ENCODE peak calls at places on chromosomes 4 and X, in nine cellular contexts. N is A549, R is HCT116, E is ovary, Y is tibial nerve, Z is K562, T is spleen, I is IMR-90, V is transverse colon. J is an unnamed sample.

GRCh38 chr4:105280338-105280809 is 133.7 kb downstream of the TET2 start:
- DNase-seq in Y (no peak), Z (no peak), E (no peak), V (no peak), N (no peak), T (no peak), R (no peak), I (peak), J (no peak)

GRCh38 chrX:50747471-50747900 is 66.5 kb downstream of the SHROOM4 start:
- DNase-seq in E (no peak), R (no peak), I (peak), V (no peak), N (peak), T (no peak), Z (peak), Y (no peak), J (no peak)

GRCh38 chrX:129930941-129931410 is 25.0 kb downstream of the UTP14A start:
- DNase-seq in N (no peak), Y (no peak), I (no peak), Z (no peak), R (no peak), V (no peak), E (no peak), T (no peak), J (no peak)

GRCh38 chrX:48761674-48762471 is at the start of gene GLOD5:
- DNase-seq in Y (no peak), Z (peak), I (no peak), V (peak), N (peak), T (no peak), E (peak), R (peak), J (peak)

GRCh38 chr4:136864580-136865185 is 667.6 kb downstream of the PCDH18 start:
- DNase-seq in V (peak), Y (peak), T (no peak), N (peak), E (no peak), Z (peak), I (peak), R (peak), J (peak)

GRCh38 chr4:177308125-177308524 is 1.5 kb upstream of the NEIL3 start:
- DNase-seq in T (no peak), Y (no peak), I (peak), N (peak), V (no peak), R (no peak), E (no peak), Z (no peak), J (peak)

GRCh38 chr4:16196482-16197393 is 29.5 kb downstream of the TAPT1 start:
- DNase-seq in T (no peak), N (peak), Z (no peak), E (no peak), Y (no peak), I (peak), V (no peak), R (peak), J (peak)

GRCh38 chrX:13078739-13079444 is 34.5 kb upstream of the FAM9C start:
- DNase-seq in N (no peak), I (peak), Y (peak), Z (no peak), R (no peak), V (peak), E (peak), T (no peak), J (no peak)

GRCh38 chrX:103704863-103705262 is 5.8 kb upstream of the TMEM31 start:
- DNase-seq in Z (no peak), R (no peak), N (no peak), I (no peak), T (no peak), E (no peak), Y (no peak), V (no peak), J (no peak)

GRCh38 chrX:66020578-66021406 is 19.1 kb downstream of the VSIG4 start:
- DNase-seq in T (no peak), R (no peak), V (no peak), E (no peak), I (no peak), Z (no peak), N (no peak), Y (no peak), J (no peak)

GRCh38 chr4:189202182-189202868 is 738.3 kb upstream of the FRG1 start:
- DNase-seq in T (peak), I (peak), E (peak), Y (peak), V (peak), R (peak), Z (peak), N (peak), J (peak)

GRCh38 chrX:31333181-31333831 is 261.5 kb upstream of the FTHL17 start:
- DNase-seq in Z (no peak), T (no peak), V (no peak), I (peak), Y (no peak), N (no peak), E (no peak), R (no peak), J (no peak)

GRCh38 chrX:19889582-19890342 is 2.4 kb upstream of the SH3KBP1 start:
- DNase-seq in N (peak), E (peak), Z (peak), V (peak), R (peak), T (no peak), I (peak), Y (no peak), J (peak)

GRCh38 chr4:134762053-134762452 is 560.5 kb upstream of the PABPC4L start:
- DNase-seq in I (no peak), T (no peak), E (no peak), Y (no peak), V (no peak), Z (no peak), R (no peak), N (no peak), J (no peak)

GRCh38 chrX:110145305-110145704 is 142.4 kb downstream of the TMEM164 start:
- DNase-seq in V (no peak), Y (no peak), N (no peak), I (no peak), Z (no peak), R (no peak), T (no peak), E (no peak), J (no peak)

GRCh38 chr4:158016511-158016910 is 156.3 kb downstream of the GASK1B start:
- DNase-seq in N (no peak), I (peak), T (no peak), E (peak), R (no peak), Z (no peak), Y (no peak), V (no peak), J (no peak)

GRCh38 chrX:125505207-125505606 is 185.5 kb downstream of the TEX13C start:
- DNase-seq in Y (no peak), T (peak), V (no peak), E (no peak), Z (no peak), R (no peak), N (no peak), I (no peak), J (no peak)

GRCh38 chr4:93199492-93199891 is 629.1 kb upstream of the ATOH1 start:
- DNase-seq in Z (no peak), I (peak), N (peak), Y (no peak), R (peak), V (no peak), T (no peak), E (no peak), J (peak)

GRCh38 chr4:169210516-169211108 is 60.1 kb downstream of the SH3RF1 start:
- DNase-seq in R (no peak), V (no peak), E (no peak), Z (no peak), Y (no peak), I (no peak), T (no peak), N (no peak), J (no peak)

GRCh38 chrX:38987135-38987780 is 186.0 kb downstream of the MID1IP1 start:
- DNase-seq in T (no peak), R (no peak), V (peak), N (no peak), Y (no peak), Z (no peak), E (no peak), I (peak), J (no peak)

GRCh38 chr4:74635074-74635473 is 159.2 kb downstream of the BTC start:
- DNase-seq in T (no peak), R (peak), E (no peak), V (no peak), Z (no peak), I (no peak), Y (no peak), N (no peak), J (no peak)

GRCh38 chrX:10574663-10575062 is 45.7 kb downstream of the MID1 start:
- DNase-seq in Y (no peak), T (no peak), R (no peak), I (no peak), V (no peak), Z (no peak), N (no peak), E (no peak), J (no peak)

GRCh38 chr4:165360041-165360782 is 18.6 kb upstream of the CPE start:
- DNase-seq in Z (no peak), I (no peak), Y (no peak), R (no peak), N (no peak), E (no peak), T (no peak), V (no peak), J (no peak)

DNA sequence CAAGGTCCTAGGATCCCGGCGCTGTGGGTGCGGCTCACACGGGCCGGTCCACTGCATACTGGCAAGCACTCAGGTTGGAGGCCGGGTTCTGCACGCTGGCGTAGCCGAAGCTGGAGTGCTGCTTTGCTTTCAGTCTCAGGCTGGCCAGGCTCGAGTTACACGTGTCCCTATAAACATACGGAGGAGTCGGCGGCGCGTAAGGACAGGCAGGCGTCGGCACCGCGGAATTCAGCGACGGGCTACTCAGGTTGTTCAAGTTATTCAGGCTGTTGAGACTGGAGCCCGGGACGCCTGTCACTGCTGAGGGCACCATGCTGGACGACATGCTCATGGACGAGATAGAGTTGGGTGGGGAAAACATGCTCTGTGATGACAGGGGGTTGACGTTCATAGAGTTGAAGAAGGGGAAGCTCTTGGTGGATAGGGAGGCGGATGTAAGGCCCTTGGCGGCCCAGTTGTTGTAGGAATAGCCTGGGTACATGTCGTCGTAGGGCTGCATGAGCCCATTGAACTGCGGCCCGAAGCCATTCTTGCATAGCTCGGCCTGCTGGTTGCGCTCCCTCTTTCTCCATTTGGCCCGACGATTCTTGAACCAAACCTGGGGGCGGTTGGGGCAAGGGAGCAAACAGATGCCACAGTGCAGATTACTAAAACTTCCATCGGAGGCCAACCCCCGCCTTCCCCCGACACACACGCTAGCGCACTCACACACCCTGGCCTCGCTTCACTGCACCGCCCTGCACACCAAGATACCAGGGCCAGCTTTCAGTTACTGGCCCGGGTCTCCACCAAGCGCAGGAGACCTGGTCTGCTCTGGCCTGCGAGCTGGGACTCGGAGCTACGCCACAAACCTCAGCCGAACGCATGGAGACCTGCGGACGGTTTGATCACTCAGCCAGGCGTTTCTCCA is 4.5 kb downstream of the PITX2 start:
- DNase-seq in V (peak), I (no peak), Y (no peak), Z (no peak), R (no peak), E (no peak), T (no peak), N (no peak), J (no peak)
- TF ChIP-seq POLR2A in V (no peak), I (no peak), Y (no peak), Z (no peak), R (no peak), E (no peak), T (no peak), N (no peak), J (no peak)

GRCh38 chr4:163679189-163679588 is 184.7 kb downstream of the TMA16 start:
- DNase-seq in Y (no peak), E (no peak), Z (no peak), T (no peak), R (no peak), V (no peak), N (peak), I (peak), J (peak)
- TF ChIP-seq CTCF in Y (no peak), E (no peak), Z (no peak), T (no peak), R (peak), V (no peak), N (peak), I (peak), J (no peak)

GRCh38 chrX:153903238-153903980 is 1.1 kb upstream of the AVPR2 start:
- DNase-seq in T (peak), E (peak), Z (no peak), R (no peak), N (no peak), Y (peak), I (no peak), V (no peak), J (no peak)

GRCh38 chrX:153902388-153902787 is 2.1 kb upstream of the AVPR2 start:
- DNase-seq in Z (no peak), T (no peak), V (no peak), N (no peak), E (peak), R (no peak), I (no peak), Y (no peak), J (no peak)

GRCh38 chrX:153901753-153902140 is 2.7 kb upstream of the AVPR2 start:
- DNase-seq in I (no peak), Z (no peak), N (no peak), Y (no peak), V (no peak), E (no peak), R (no peak), T (no peak), J (no peak)

GRCh38 chrX:153897899-153898298 is 6.6 kb upstream of the AVPR2 start:
- DNase-seq in T (no peak), Y (no peak), R (no peak), E (no peak), Z (peak), I (no peak), N (no peak), V (no peak), J (no peak)

GRCh38 chrX:153900806-153901752 is 3.4 kb upstream of the AVPR2 start:
- DNase-seq in N (peak), Y (peak), V (peak), R (no peak), Z (peak), T (peak), E (peak), I (peak), J (peak)
- H3K27ac ChIP-seq in N (peak), Y (no peak), V (peak), R (no peak), Z (no peak), T (no peak), E (no peak), I (peak), J (no peak)

GRCh38 chrX:101657495-101657894 is 2.2 kb downstream of the ARMCX2 start:
- DNase-seq in Z (no peak), I (no peak), N (no peak), T (no peak), R (no peak), Y (no peak), E (no peak), V (no peak), J (no peak)

GRCh38 chrX:101656817-101657216 is 2.8 kb downstream of the ARMCX2 start:
- DNase-seq in Z (no peak), I (no peak), R (no peak), T (peak), Y (no peak), N (no peak), E (no peak), V (no peak), J (no peak)

GRCh38 chrX:101655540-101655939 is 4.1 kb downstream of the ARMCX2 start:
- DNase-seq in T (no peak), Z (no peak), R (no peak), E (no peak), I (no peak), N (no peak), Y (no peak), V (no peak), J (no peak)

GRCh38 chrX:101658661-101659477 is 781 bp downstream of the ARMCX2 start:
- DNase-seq in R (no peak), E (peak), T (peak), N (peak), V (peak), Z (peak), Y (peak), I (peak), J (peak)

GRCh38 chrX:101659601-101660063 is at the start of gene ARMCX2:
- DNase-seq in R (no peak), Y (peak), E (peak), N (no peak), T (peak), V (peak), Z (no peak), I (peak), J (peak)
- TF ChIP-seq POLR2A in R (no peak), Y (peak), E (peak), N (no peak), T (peak), V (peak), Z (no peak), I (peak), J (peak)

DNA sequence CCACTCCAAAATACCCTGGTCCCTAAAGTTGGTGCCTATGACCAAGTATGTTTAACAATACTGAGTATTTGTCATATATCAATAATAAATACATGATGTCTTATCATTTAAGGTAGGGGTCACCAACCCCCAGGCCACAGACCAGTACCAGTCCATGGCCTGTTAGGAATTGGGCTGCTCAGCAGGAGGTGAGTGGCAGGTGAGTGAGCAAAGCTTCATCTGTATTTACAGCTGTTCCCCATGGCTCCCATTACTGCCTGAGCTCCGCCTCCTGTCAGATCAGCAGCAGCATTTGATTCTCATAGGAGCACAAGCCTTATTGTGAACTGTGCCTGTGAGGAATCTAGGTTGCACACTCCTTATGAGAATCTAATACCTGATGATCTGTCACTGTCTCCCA is 126.2 kb downstream of the HNRNPD start:
- DNase-seq in N (no peak), R (no peak), V (no peak), Z (no peak), E (no peak), T (no peak), Y (no peak), I (no peak), J (no peak)
- TF ChIP-seq CTCF in N (no peak), R (no peak), V (no peak), Z (no peak), E (no peak), T (no peak), Y (no peak), I (no peak), J (no peak)

GRCh38 chr4:42637861-42638260 is 19.0 kb downstream of the ATP8A1 start:
- DNase-seq in Y (no peak), R (no peak), T (no peak), E (no peak), Z (no peak), V (no peak), N (no peak), I (no peak), J (no peak)

GRCh38 chr4:42638276-42638675 is 18.6 kb downstream of the ATP8A1 start:
- DNase-seq in E (no peak), I (no peak), T (no peak), V (no peak), N (no peak), R (no peak), Y (no peak), Z (no peak), J (no peak)

GRCh38 chr4:42637104-42637503 is 19.8 kb downstream of the ATP8A1 start:
- DNase-seq in Z (no peak), V (no peak), T (no peak), Y (no peak), I (no peak), N (no peak), R (no peak), E (no peak), J (no peak)

GRCh38 chr4:42638993-42639392 is 17.9 kb downstream of the ATP8A1 start:
- DNase-seq in T (no peak), I (no peak), E (no peak), Y (no peak), N (no peak), R (no peak), V (no peak), Z (no peak), J (no peak)

DNA sequence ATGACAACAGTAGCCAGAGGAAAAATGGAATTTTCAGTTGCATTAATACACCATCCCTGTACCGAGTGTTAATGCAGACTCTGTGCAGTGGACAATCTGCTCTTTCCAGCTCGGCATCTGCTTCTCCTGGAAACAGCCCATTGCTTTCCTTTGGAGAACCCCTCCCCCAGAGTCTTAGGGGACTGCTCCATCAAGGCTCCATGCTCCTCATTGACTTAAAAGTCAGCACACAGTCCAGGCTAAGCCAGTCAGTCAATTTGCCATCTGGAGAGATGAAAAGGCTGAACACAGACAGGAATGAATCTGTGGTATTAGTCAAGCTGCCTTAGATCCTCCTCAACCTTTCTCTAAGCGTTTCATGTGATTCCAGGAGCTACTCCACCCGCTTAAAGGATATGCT is 20.3 kb downstream of the ATP8A1 start:
- DNase-seq in Y (no peak), T (no peak), E (no peak), R (no peak), I (no peak), V (no peak), N (no peak), Z (no peak), J (no peak)
- H3K27ac ChIP-seq in Y (no peak), T (no peak), E (no peak), R (no peak), I (no peak), V (no peak), N (no peak), Z (no peak), J (no peak)

GRCh38 chr4:99946346-99947189 is at the start of gene DNAJB14:
- DNase-seq in N (peak), Z (peak), T (peak), R (peak), V (peak), Y (peak), I (peak), E (peak), J (peak)
- TF ChIP-seq POLR2A in N (peak), Z (peak), T (no peak), R (peak), V (peak), Y (peak), I (peak), E (peak), J (peak)

DNA sequence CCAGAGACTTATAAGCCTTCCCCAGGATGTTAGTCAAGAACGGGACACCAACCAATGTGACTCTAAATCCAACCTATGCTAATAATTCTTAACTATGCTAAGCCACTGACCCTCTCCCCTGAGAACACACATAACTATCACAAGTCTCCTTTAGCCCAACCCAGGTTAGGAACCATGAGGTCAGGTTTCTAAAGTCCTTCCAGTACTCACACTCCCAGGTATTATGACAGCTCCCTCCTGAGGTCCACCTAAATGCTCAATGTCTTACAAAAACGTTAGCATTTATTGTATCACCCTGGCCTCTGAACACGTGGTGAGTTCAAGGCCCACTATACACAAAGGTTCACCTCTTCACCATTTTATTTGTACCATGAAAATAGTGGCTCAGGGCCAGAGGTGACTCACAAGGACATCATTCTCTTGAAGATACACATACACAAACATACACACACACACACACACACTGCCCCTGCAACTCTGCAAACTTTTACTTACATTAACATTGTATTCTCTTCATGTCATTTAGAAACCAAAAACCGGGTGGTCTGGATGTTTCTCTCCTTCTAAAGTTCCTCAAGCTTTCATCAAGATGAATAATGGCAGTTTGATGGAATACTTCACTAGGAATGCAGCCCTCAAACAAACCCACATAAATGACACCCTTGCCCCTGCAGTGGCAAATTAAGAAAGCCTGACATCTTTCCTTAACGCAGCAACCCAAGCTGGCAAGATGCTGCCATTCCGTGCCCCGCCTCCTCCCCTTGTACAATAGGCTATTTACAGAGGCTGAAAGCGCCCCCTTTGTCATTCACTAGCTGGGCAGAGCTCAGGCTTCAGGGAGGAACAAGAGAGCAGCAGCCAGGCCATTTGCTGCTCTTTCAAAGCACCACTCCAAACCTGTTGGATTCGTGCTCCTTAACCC is 17.7 kb downstream of the ACSL1 start:
- DNase-seq in I (peak), N (no peak), T (no peak), Z (no peak), R (no peak), Y (no peak), E (no peak), V (no peak), J (peak)
- TF ChIP-seq CTCF in I (no peak), N (no peak), T (no peak), Z (no peak), R (no peak), Y (no peak), E (no peak), V (no peak), J (no peak)

J was measured in adrenal gland.